ENCODE peak calls at places on chromosomes 12 and 14, in eight cellular contexts. T is lower lobe of right lung, A is kidney, Z is tibial nerve, M is gastrocnemius medialis, W is pancreas, Q is heart right ventricle, N is endodermal cell. I is an unnamed sample.

GRCh38 chr12:15268927-15269552 is 47.8 kb upstream of the RERG start:
- DNase-seq in T (no peak), A (no peak), Z (no peak), M (peak; percentile 31), W (peak; percentile 17), Q (no peak), N (peak; percentile 73), I (peak; percentile 2)

GRCh38 chr14:61537567-61538463 is 157.5 kb upstream of the HIF1A start:
- DNase-seq in T (no peak), A (no peak), Z (no peak), M (no peak), W (peak; percentile 80), Q (no peak), N (peak; percentile 68), I (no peak)

GRCh38 chr14:95547626-95548327 is 12.9 kb downstream of the GLRX5 start:
- DNase-seq in T (no peak), A (no peak), Z (no peak), M (no peak), W (no peak), Q (no peak), N (peak; percentile 82), I (no peak)

GRCh38 chr12:122527478-122527944 is 462 bp downstream of the KNTC1 start:
- DNase-seq in T (no peak), A (no peak), Z (no peak), M (no peak), W (peak; percentile 21), Q (no peak), N (no peak), I (no peak)

GRCh38 chr12:106112094-106112822 is 26.5 kb downstream of the NUAK1 start:
- DNase-seq in T (no peak), A (no peak), Z (no peak), M (peak; percentile 51), W (no peak), Q (no peak), N (peak; percentile 79), I (no peak)

GRCh38 chr12:51098611-51099010 is 15.2 kb upstream of the CSRNP2 start:
- DNase-seq in T (no peak), A (no peak), Z (no peak), M (no peak), W (no peak), Q (no peak), N (no peak), I (no peak)

GRCh38 chr12:25811656-25812126 is 146.8 kb upstream of the RASSF8 start:
- DNase-seq in T (no peak), A (no peak), Z (no peak), M (no peak), W (no peak), Q (no peak), N (no peak), I (no peak)

GRCh38 chr14:31113794-31114193 is 87.6 kb upstream of the STRN3 start:
- DNase-seq in T (no peak), A (no peak), Z (no peak), M (no peak), W (no peak), Q (no peak), N (no peak), I (no peak)

GRCh38 chr14:21999400-21999799 is 325.8 kb upstream of the OR4E1 start:
- DNase-seq in T (no peak), A (no peak), Z (no peak), M (no peak), W (no peak), Q (no peak), N (no peak), I (no peak)

GRCh38 chr14:84804498-84805294 is 725.2 kb upstream of the FLRT2 start:
- DNase-seq in T (no peak), A (no peak), Z (no peak), M (no peak), W (no peak), Q (no peak), N (no peak), I (no peak)

GRCh38 chr12:51923506-51924365 is 16.4 kb downstream of the ACVRL1 start:
- DNase-seq in T (peak; percentile 77), A (peak; percentile 90), Z (peak; percentile 39), M (peak; percentile 53), W (no peak), Q (peak; percentile 80), N (peak; percentile 93), I (peak; percentile 30)

GRCh38 chr12:11823593-11823992 is 174.1 kb downstream of the ETV6 start:
- DNase-seq in T (no peak), A (no peak), Z (no peak), M (no peak), W (no peak), Q (no peak), N (no peak), I (no peak)

GRCh38 chr14:64289571-64289970 is 4.6 kb downstream of the ESR2 start:
- DNase-seq in T (no peak), A (no peak), Z (no peak), M (no peak), W (no peak), Q (no peak), N (no peak), I (no peak)

GRCh38 chr12:53345486-53346195 is 9.5 kb upstream of the SP7 start:
- DNase-seq in T (no peak), A (peak; percentile 89), Z (no peak), M (no peak), W (no peak), Q (peak; percentile 73), N (peak; percentile 74), I (no peak)

GRCh38 chr12:115922952-115923564 is 354.4 kb downstream of the MED13L start:
- DNase-seq in T (no peak), A (no peak), Z (no peak), M (no peak), W (no peak), Q (no peak), N (peak; percentile 54), I (no peak)

GRCh38 chr12:115920395-115921183 is 356.9 kb downstream of the MED13L start:
- DNase-seq in T (no peak), A (no peak), Z (no peak), M (no peak), W (no peak), Q (no peak), N (no peak), I (no peak)

GRCh38 chr12:115923851-115924250 is 353.6 kb downstream of the MED13L start:
- DNase-seq in T (no peak), A (no peak), Z (no peak), M (no peak), W (no peak), Q (no peak), N (peak; percentile 35), I (no peak)

GRCh38 chr12:115930336-115930735 is 347.2 kb downstream of the MED13L start:
- DNase-seq in T (no peak), A (no peak), Z (no peak), M (no peak), W (no peak), Q (no peak), N (peak; percentile 5), I (no peak)

GRCh38 chr12:115926037-115926670 is 351.3 kb downstream of the MED13L start:
- DNase-seq in T (no peak), A (no peak), Z (no peak), M (no peak), W (no peak), Q (no peak), N (peak; percentile 42), I (no peak)
- H3K36me3 ChIP-seq in T (no peaks in the 10 kb centered on the region), A (no peaks in the 10 kb centered on the region), Z (no peaks in the 10 kb centered on the region), M (no peaks in the 10 kb centered on the region), W (no peaks in the 10 kb centered on the region), Q (no peaks in the 10 kb centered on the region), N (no peaks in the 10 kb centered on the region), I (no peaks in the 10 kb centered on the region)

DNA sequence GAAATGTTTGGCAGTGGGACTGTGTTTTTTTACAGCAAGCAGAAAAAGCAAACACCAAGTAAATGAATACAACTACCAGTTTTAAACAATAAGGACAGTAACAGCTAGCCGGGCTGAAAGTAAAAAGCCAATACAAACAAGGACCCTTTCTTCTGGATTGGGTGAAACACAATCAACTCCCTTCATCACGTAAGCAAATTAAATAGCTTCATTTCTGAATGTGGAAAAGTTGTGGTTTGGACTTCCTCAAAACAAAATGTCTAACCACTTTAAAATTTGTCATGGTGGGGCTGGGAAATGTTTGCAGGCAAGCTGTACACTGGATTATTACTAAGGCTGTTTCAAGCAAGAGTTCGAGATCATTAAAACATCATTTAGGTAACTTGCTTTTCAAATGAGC is 47.4 kb downstream of the TCHP start:
- DNase-seq in T (no peak), A (no peak), Z (no peak), M (no peak), W (no peak), Q (no peak), N (no peak), I (no peak)
- H3K36me3 ChIP-seq in T (peaks cover 82% of the 10 kb centered on the region), A (peaks cover 4% of the 10 kb centered on the region), Z (no peaks in the 10 kb centered on the region), M (peaks cover 25% of the 10 kb centered on the region), W (peaks cover 6% of the 10 kb centered on the region), Q (no peaks in the 10 kb centered on the region), N (peaks cover 65% of the 10 kb centered on the region), I (peaks cover 44% of the 10 kb centered on the region)

GRCh38 chr12:103748875-103749274 is 92.2 kb downstream of the NT5DC3 start:
- DNase-seq in T (no peak), A (no peak), Z (no peak), M (no peak), W (no peak), Q (no peak), N (no peak), I (no peak)

GRCh38 chr12:103755425-103755824 is 85.6 kb downstream of the NT5DC3 start:
- DNase-seq in T (no peak), A (no peak), Z (no peak), M (no peak), W (no peak), Q (no peak), N (no peak), I (no peak)

GRCh38 chr12:103751600-103751999 is 89.4 kb downstream of the NT5DC3 start:
- DNase-seq in T (no peak), A (no peak), Z (no peak), M (no peak), W (no peak), Q (no peak), N (no peak), I (no peak)

GRCh38 chr12:103748002-103748401 is 93.0 kb downstream of the NT5DC3 start:
- DNase-seq in T (no peak), A (no peak), Z (no peak), M (no peak), W (no peak), Q (no peak), N (no peak), I (no peak)

GRCh38 chr12:103751171-103751570 is 89.9 kb downstream of the NT5DC3 start:
- DNase-seq in T (no peak), A (no peak), Z (no peak), M (no peak), W (no peak), Q (no peak), N (peak; percentile 81), I (no peak)
- H3K36me3 ChIP-seq in T (no peaks in the 10 kb centered on the region), A (no peaks in the 10 kb centered on the region), Z (no peaks in the 10 kb centered on the region), M (no peaks in the 10 kb centered on the region), W (no peaks in the 10 kb centered on the region), Q (no peaks in the 10 kb centered on the region), N (no peaks in the 10 kb centered on the region), I (no peaks in the 10 kb centered on the region)

DNA sequence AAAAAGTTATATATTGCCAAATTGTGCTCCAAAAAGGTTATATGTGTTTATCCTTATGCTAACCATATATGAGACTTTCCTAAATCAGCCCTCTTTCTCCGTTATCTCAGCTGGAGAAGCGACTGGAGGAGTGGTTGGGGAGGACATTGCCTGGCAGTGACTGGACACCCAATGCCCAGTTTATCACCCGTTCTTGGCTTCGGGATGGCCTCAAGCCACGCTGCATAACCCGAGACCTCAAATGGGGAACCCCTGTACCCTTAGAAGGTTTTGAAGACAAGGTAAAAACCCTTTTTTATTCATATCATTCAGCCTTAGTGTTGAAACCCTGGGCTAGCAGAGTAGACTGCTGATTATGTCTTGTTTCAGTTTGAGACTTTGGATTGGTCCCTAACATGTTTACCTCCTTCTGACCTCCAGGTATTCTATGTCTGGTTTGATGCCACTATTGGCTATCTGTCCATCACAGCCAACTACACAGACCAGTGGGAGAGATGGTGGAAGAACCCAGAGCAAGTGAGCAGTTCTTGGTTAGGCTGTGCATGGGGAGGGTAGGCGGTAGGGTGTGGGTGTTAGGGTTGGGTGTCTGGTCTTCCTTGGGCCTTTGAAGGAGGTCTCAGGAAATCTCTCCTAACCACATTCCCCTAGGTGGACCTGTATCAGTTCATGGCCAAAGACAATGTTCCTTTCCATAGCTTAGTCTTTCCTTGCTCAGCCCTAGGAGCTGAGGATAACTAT is 8.6 kb downstream of the DDIT3 start:
- DNase-seq in T (no peak), A (no peak), Z (no peak), M (no peak), W (no peak), Q (no peak), N (no peak), I (no peak)
- H3K36me3 ChIP-seq in T (peaks cover 81% of the 10 kb centered on the region), A (peaks cover 47% of the 10 kb centered on the region), Z (peaks cover 5% of the 10 kb centered on the region), M (peaks cover 72% of the 10 kb centered on the region), W (peaks cover 20% of the 10 kb centered on the region), Q (no peaks in the 10 kb centered on the region), N (peaks cover 79% of the 10 kb centered on the region), I (peaks cover 47% of the 10 kb centered on the region)

I was measured in CD8-positive, alpha-beta memory T cell.